ENCODE peak calls at places on chromosomes 7 and 10, in seven cellular contexts. J is HepG2, H is HCT116, B is K562, U is SK-N-SH, M is H1, Z is GM12878. D is an unnamed sample.

GRCh38 chr7:74657692-74658170 is at the start of gene GTF2I:
- DNase-seq in J (no peak), M (no peak), H (no peak), B (no peak), Z (no peak), U (no peak), D (no peak)

GRCh38 chr7:158410720-158411119 is 176.9 kb downstream of the PTPRN2 start:
- DNase-seq in M (no peak), Z (no peak), H (no peak), J (no peak), U (no peak), B (no peak), D (no peak)

GRCh38 chr7:149818536-149818840 is 19.7 kb upstream of the ZNF862 start:
- DNase-seq in H (no peak), Z (no peak), M (no peak), U (no peak), J (no peak), B (no peak), D (no peak)

GRCh38 chr10:101341438-101341837 is 12.5 kb upstream of the BTRC start:
- DNase-seq in M (no peak), B (no peak), H (no peak), J (no peak), Z (no peak), U (no peak), D (no peak)

GRCh38 chr7:85275204-85275603 is 88.3 kb upstream of the SEMA3D start:
- DNase-seq in U (no peak), J (no peak), B (no peak), Z (no peak), H (no peak), M (peak; percentile 1), D (no peak)

GRCh38 chr7:29230871-29231345 is 36.3 kb downstream of the CHN2 start:
- DNase-seq in H (no peak), M (no peak), Z (no peak), B (no peak), U (no peak), J (peak; percentile 94), D (no peak)

GRCh38 chr10:19417740-19418139 is 369.1 kb downstream of the MALRD1 start:
- DNase-seq in M (no peak), U (no peak), H (no peak), Z (no peak), J (no peak), B (no peak), D (no peak)

GRCh38 chr10:79344502-79345195 is 2.6 kb upstream of the PPIF start:
- DNase-seq in U (no peak), B (no peak), H (no peak), J (no peak), M (no peak), Z (no peak), D (no peak)

GRCh38 chr7:135761751-135762488 is 13.3 kb upstream of the FAM180A start:
- DNase-seq in J (no peak), Z (no peak), M (no peak), B (no peak), U (no peak), H (no peak), D (no peak)

GRCh38 chr7:101728888-101729883 is 88.2 kb upstream of the CUX1 start:
- DNase-seq in B (peak; percentile 91), H (peak; percentile 93), M (no peak), U (no peak), J (peak; percentile 80), Z (no peak), D (no peak)

GRCh38 chr10:132175907-132176581 is 10.7 kb upstream of the DPYSL4 start:
- DNase-seq in B (no peak), M (no peak), U (peak; percentile 77), Z (no peak), H (no peak), J (peak; percentile 25), D (no peak)

GRCh38 chr10:99540673-99541531 is 8.2 kb downstream of the NKX2-3 start:
- DNase-seq in B (no peak), Z (no peak), M (no peak), H (no peak), U (peak; percentile 45), J (no peak), D (peak; percentile 81)

GRCh38 chr10:5317547-5318107 is 47.1 kb upstream of the UCN3 start:
- DNase-seq in B (peak; percentile 72), U (no peak), H (no peak), M (no peak), J (peak; percentile 19), Z (no peak), D (no peak)

GRCh38 chr7:119281181-119281846 is 991.7 kb upstream of the KCND2 start:
- DNase-seq in U (no peak), B (no peak), H (no peak), J (no peak), M (no peak), Z (no peak), D (no peak)

GRCh38 chr7:381211-382117 is 91.5 kb downstream of the FOXL3 start:
- DNase-seq in Z (no peak), H (no peak), U (no peak), J (no peak), M (no peak), B (no peak), D (no peak)

GRCh38 chr10:84158061-84158460 is 15.5 kb upstream of the GPR15LG start:
- DNase-seq in J (no peak), M (no peak), Z (no peak), U (no peak), B (no peak), H (no peak), D (no peak)

GRCh38 chr7:35975851-35976454 is 175.1 kb downstream of the SEPTIN7 start:
- DNase-seq in Z (peak; percentile 25), J (peak; percentile 68), U (peak; percentile 72), M (peak; percentile 31), H (peak; percentile 79), B (peak; percentile 76), D (peak; percentile 86)

GRCh38 chr7:98058186-98058585 is 48.5 kb upstream of the LMTK2 start:
- DNase-seq in U (no peak), J (no peak), Z (no peak), M (no peak), B (peak; percentile 21), H (no peak), D (no peak)

GRCh38 chr7:98051118-98051744 is 55.4 kb upstream of the LMTK2 start:
- DNase-seq in B (peak; percentile 58), Z (no peak), H (peak; percentile 58), J (peak; percentile 10), M (peak; percentile 71), U (peak; percentile 81), D (no peak)

GRCh38 chr7:98057157-98057556 is 49.5 kb upstream of the LMTK2 start:
- DNase-seq in H (no peak), U (no peak), Z (no peak), M (no peak), B (no peak), J (no peak), D (no peak)

GRCh38 chr7:98056580-98056979 is 50.1 kb upstream of the LMTK2 start:
- DNase-seq in H (no peak), B (no peak), U (no peak), J (no peak), M (no peak), Z (no peak), D (no peak)

DNA sequence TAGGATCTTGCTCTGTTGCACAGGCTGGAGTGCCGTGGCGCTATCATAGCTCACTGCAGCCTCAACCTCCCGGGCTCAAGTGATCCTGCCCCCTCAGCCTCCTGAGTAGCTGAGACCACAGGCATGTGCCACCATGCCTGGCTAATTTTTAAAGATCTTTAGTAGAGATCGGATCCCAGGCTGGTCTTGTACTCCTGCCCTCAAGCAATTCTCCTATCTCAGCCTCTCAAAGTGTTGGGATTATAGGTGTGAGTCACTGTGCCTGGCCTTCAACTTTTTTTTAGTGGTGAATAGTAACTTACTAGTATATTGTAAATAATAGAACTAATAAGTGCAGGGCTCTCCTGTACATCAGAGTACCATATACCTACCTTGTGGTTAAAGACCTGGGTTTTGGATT is 52.1 kb upstream of the LMTK2 start:
- DNase-seq in U (no peak), B (no peak), H (no peak), M (no peak), J (no peak), Z (no peak), D (no peak)
- TF ChIP-seq JUND in U (no peak), B (no peak), H (no peak), M (no peak), J (no peak), Z (no peak), D (no peak)

GRCh38 chr10:126847666-126848065 is 57.6 kb upstream of the DOCK1 start:
- DNase-seq in Z (no peak), U (no peak), J (no peak), B (no peak), M (no peak), H (no peak), D (no peak)
- TF ChIP-seq JUND in Z (no peak), U (no peak), J (no peak), B (no peak), M (no peak), H (no peak), D (no peak)

GRCh38 chr10:9097206-9097990 is 1042.9 kb downstream of the GATA3 start:
- DNase-seq in J (no peak), B (no peak), M (no peak), U (no peak), H (no peak), Z (no peak), D (no peak)
- TF ChIP-seq JUND in J (no peak), B (no peak), M (no peak), U (no peak), H (no peak), Z (no peak), D (no peak)

DNA sequence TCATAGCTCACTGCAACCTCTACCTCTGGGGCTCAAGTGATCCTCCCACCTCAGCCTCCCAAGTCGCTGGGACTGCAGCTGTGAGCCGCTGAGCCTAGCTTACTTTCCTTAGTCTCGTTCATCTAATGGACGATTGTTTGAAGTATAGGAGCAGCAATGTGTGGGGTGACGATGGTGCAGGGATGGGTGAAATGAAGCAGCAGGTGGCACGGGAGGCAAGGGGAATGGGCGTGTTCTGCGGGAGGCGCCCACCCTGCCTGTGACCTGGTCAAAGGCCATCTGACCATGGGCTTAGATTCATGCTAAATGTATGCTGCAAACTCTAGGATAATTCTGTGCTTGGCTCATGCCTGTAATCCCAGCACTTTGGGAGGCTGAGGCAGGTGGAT is 210.7 kb downstream of the MAD1L1 start:
- DNase-seq in J (no peak), Z (no peak), M (no peak), B (no peak), U (no peak), H (no peak), D (no peak)
- TF ChIP-seq JUND in J (no peak), Z (no peak), M (no peak), B (no peak), U (no peak), H (no peak), D (no peak)

DNA sequence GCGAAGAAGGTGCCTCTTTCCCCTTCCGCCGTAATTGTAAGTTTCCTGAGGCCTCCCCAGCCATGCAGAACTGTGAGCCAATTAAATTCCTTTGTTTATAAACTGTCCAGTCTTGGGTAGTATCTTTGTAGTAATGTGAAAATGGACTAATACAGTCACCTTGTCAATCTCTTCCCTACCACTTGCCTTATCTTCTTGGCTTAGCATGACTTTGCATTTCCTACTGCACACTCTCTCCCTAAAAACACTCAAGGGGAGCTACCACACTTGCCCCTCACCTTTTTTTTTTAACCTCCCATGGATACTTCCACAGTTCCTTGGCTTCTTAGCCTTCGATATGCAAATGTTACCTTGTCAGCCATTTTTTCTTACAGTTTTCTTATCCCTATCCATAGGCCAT is 7.4 kb upstream of the CDK6 start:
- DNase-seq in Z (no peak), J (no peak), B (peak; percentile 22), U (no peak), M (no peak), H (no peak), D (no peak)
- TF ChIP-seq JUND in Z (no peak), J (no peak), B (no peak), U (no peak), M (no peak), H (no peak), D (no peak)